ENCODE peak calls at places on chromosomes 5 and 9, in nine cellular contexts. One of them, this sample, is unnamed.
A peak's percentile ranks its signal among the peaks of the same experiment; 100 is the strongest.

GRCh38 chr5:95327211-95327610 is 42.3 kb upstream of the MCTP1 start:
- DNase-seq in HCT116: no peak
- DNase-seq in CD4-positive, alpha-beta T cell: no peak
- DNase-seq in psoas muscle: no peak
- DNase-seq in kidney epithelial cell: peak; percentile 2
- DNase-seq in H9: no peak
- DNase-seq in dorsolateral prefrontal cortex: no peak
- DNase-seq in tibial artery: no peak
- DNase-seq in tibial nerve: no peak
- DNase-seq in this sample: peak; percentile 28

GRCh38 chr9:114799441-114799840 is 6.4 kb downstream of the TNFSF15 start:
- DNase-seq in HCT116: no peak
- DNase-seq in CD4-positive, alpha-beta T cell: no peak
- DNase-seq in psoas muscle: no peak
- DNase-seq in kidney epithelial cell: no peak
- DNase-seq in H9: peak; percentile 40
- DNase-seq in dorsolateral prefrontal cortex: no peak
- DNase-seq in tibial artery: no peak
- DNase-seq in tibial nerve: no peak
- DNase-seq in this sample: no peak

GRCh38 chr9:135340143-135340655 is 139.4 kb upstream of the PPP1R26 start:
- DNase-seq in HCT116: no peak
- DNase-seq in CD4-positive, alpha-beta T cell: no peak
- DNase-seq in psoas muscle: no peak
- DNase-seq in kidney epithelial cell: no peak
- DNase-seq in H9: peak; percentile 57
- DNase-seq in dorsolateral prefrontal cortex: no peak
- DNase-seq in tibial artery: no peak
- DNase-seq in tibial nerve: no peak
- DNase-seq in this sample: no peak

GRCh38 chr5:180596668-180597231 is 5.5 kb upstream of the SCGB3A1 start:
- DNase-seq in HCT116: no peak
- DNase-seq in CD4-positive, alpha-beta T cell: no peak
- DNase-seq in psoas muscle: no peak
- DNase-seq in kidney epithelial cell: no peak
- DNase-seq in H9: no peak
- DNase-seq in dorsolateral prefrontal cortex: no peak
- DNase-seq in tibial artery: no peak
- DNase-seq in tibial nerve: no peak
- DNase-seq in this sample: no peak

GRCh38 chr5:110269478-110270142 is 456.9 kb downstream of the TMEM232 start:
- DNase-seq in HCT116: no peak
- DNase-seq in CD4-positive, alpha-beta T cell: no peak
- DNase-seq in psoas muscle: no peak
- DNase-seq in kidney epithelial cell: no peak
- DNase-seq in H9: no peak
- DNase-seq in dorsolateral prefrontal cortex: no peak
- DNase-seq in tibial artery: no peak
- DNase-seq in tibial nerve: no peak
- DNase-seq in this sample: no peak

GRCh38 chr9:92325991-92326500 is 293 bp downstream of the CENPP start:
- DNase-seq in HCT116: no peak
- DNase-seq in CD4-positive, alpha-beta T cell: no peak
- DNase-seq in psoas muscle: no peak
- DNase-seq in kidney epithelial cell: no peak
- DNase-seq in H9: no peak
- DNase-seq in dorsolateral prefrontal cortex: no peak
- DNase-seq in tibial artery: peak; percentile 28
- DNase-seq in tibial nerve: no peak
- DNase-seq in this sample: peak; percentile 20

GRCh38 chr5:65742565-65743231 is 20.7 kb downstream of the NLN start:
- DNase-seq in HCT116: peak; percentile 45
- DNase-seq in CD4-positive, alpha-beta T cell: no peak
- DNase-seq in psoas muscle: no peak
- DNase-seq in kidney epithelial cell: no peak
- DNase-seq in H9: no peak
- DNase-seq in dorsolateral prefrontal cortex: no peak
- DNase-seq in tibial artery: no peak
- DNase-seq in tibial nerve: no peak
- DNase-seq in this sample: peak; percentile 85

GRCh38 chr9:32508728-32509127 is 17.3 kb downstream of the RIGI start:
- DNase-seq in HCT116: no peak
- DNase-seq in CD4-positive, alpha-beta T cell: no peak
- DNase-seq in psoas muscle: no peak
- DNase-seq in kidney epithelial cell: no peak
- DNase-seq in H9: peak; percentile 40
- DNase-seq in dorsolateral prefrontal cortex: no peak
- DNase-seq in tibial artery: no peak
- DNase-seq in tibial nerve: no peak
- DNase-seq in this sample: no peak

GRCh38 chr5:139138790-139139189 is 59.4 kb downstream of the SIL1 start:
- DNase-seq in HCT116: peak; percentile 45
- DNase-seq in CD4-positive, alpha-beta T cell: no peak
- DNase-seq in psoas muscle: peak; percentile 75
- DNase-seq in kidney epithelial cell: peak; percentile 45
- DNase-seq in H9: peak; percentile 40
- DNase-seq in dorsolateral prefrontal cortex: peak; percentile 67
- DNase-seq in tibial artery: no peak
- DNase-seq in tibial nerve: no peak
- DNase-seq in this sample: peak; percentile 63

GRCh38 chr5:1524799-1525623 is 1.3 kb upstream of the LPCAT1 start:
- DNase-seq in HCT116: no peak
- DNase-seq in CD4-positive, alpha-beta T cell: no peak
- DNase-seq in psoas muscle: peak; percentile 49
- DNase-seq in kidney epithelial cell: no peak
- DNase-seq in H9: no peak
- DNase-seq in dorsolateral prefrontal cortex: no peak
- DNase-seq in tibial artery: peak; percentile 20
- DNase-seq in tibial nerve: peak; percentile 13
- DNase-seq in this sample: no peak

GRCh38 chr9:137669261-137669672 is 50.5 kb downstream of the EHMT1 start:
- DNase-seq in HCT116: no peak
- DNase-seq in CD4-positive, alpha-beta T cell: no peak
- DNase-seq in psoas muscle: no peak
- DNase-seq in kidney epithelial cell: no peak
- DNase-seq in H9: no peak
- DNase-seq in dorsolateral prefrontal cortex: no peak
- DNase-seq in tibial artery: no peak
- DNase-seq in tibial nerve: no peak
- DNase-seq in this sample: no peak

GRCh38 chr9:34522091-34522887 is 501 bp downstream of the ENHO start:
- DNase-seq in HCT116: no peak
- DNase-seq in CD4-positive, alpha-beta T cell: no peak
- DNase-seq in psoas muscle: no peak
- DNase-seq in kidney epithelial cell: no peak
- DNase-seq in H9: no peak
- DNase-seq in dorsolateral prefrontal cortex: no peak
- DNase-seq in tibial artery: no peak
- DNase-seq in tibial nerve: no peak
- DNase-seq in this sample: no peak

GRCh38 chr5:167743685-167744084 is 547.8 kb upstream of the WWC1 start:
- DNase-seq in HCT116: no peak
- DNase-seq in CD4-positive, alpha-beta T cell: no peak
- DNase-seq in psoas muscle: no peak
- DNase-seq in kidney epithelial cell: peak; percentile 37
- DNase-seq in H9: no peak
- DNase-seq in dorsolateral prefrontal cortex: no peak
- DNase-seq in tibial artery: no peak
- DNase-seq in tibial nerve: no peak
- DNase-seq in this sample: peak; percentile 91

GRCh38 chr5:136132087-136132486 is 558 bp upstream of the SMAD5 start:
- DNase-seq in HCT116: no peak
- DNase-seq in CD4-positive, alpha-beta T cell: no peak
- DNase-seq in psoas muscle: peak; percentile 52
- DNase-seq in kidney epithelial cell: no peak
- DNase-seq in H9: no peak
- DNase-seq in dorsolateral prefrontal cortex: no peak
- DNase-seq in tibial artery: peak; percentile 30
- DNase-seq in tibial nerve: no peak
- DNase-seq in this sample: no peak

GRCh38 chr5:14342306-14342705 is 199.2 kb downstream of the TRIO start:
- DNase-seq in HCT116: no peak
- DNase-seq in CD4-positive, alpha-beta T cell: no peak
- DNase-seq in psoas muscle: no peak
- DNase-seq in kidney epithelial cell: no peak
- DNase-seq in H9: no peak
- DNase-seq in dorsolateral prefrontal cortex: no peak
- DNase-seq in tibial artery: no peak
- DNase-seq in tibial nerve: no peak
- DNase-seq in this sample: no peak

GRCh38 chr5:149939572-149939971 is 5.0 kb downstream of the PDE6A start:
- DNase-seq in HCT116: no peak
- DNase-seq in CD4-positive, alpha-beta T cell: no peak
- DNase-seq in psoas muscle: no peak
- DNase-seq in kidney epithelial cell: peak; percentile 66
- DNase-seq in H9: no peak
- DNase-seq in dorsolateral prefrontal cortex: no peak
- DNase-seq in tibial artery: no peak
- DNase-seq in tibial nerve: no peak
- DNase-seq in this sample: no peak

GRCh38 chr5:74316064-74316586 is 324.4 kb downstream of the ENC1 start:
- DNase-seq in HCT116: no peak
- DNase-seq in CD4-positive, alpha-beta T cell: no peak
- DNase-seq in psoas muscle: peak; percentile 52
- DNase-seq in kidney epithelial cell: peak; percentile 98
- DNase-seq in H9: peak; percentile 33
- DNase-seq in dorsolateral prefrontal cortex: peak; percentile 43
- DNase-seq in tibial artery: peak; percentile 47
- DNase-seq in tibial nerve: no peak
- DNase-seq in this sample: peak; percentile 99

GRCh38 chr9:132857031-132857430 is 21.1 kb downstream of the AK8 start:
- DNase-seq in HCT116: no peak
- DNase-seq in CD4-positive, alpha-beta T cell: no peak
- DNase-seq in psoas muscle: peak; percentile 68
- DNase-seq in kidney epithelial cell: no peak
- DNase-seq in H9: no peak
- DNase-seq in dorsolateral prefrontal cortex: no peak
- DNase-seq in tibial artery: peak; percentile 86
- DNase-seq in tibial nerve: peak; percentile 23
- DNase-seq in this sample: no peak

GRCh38 chr9:115127191-115127817 is 9.3 kb upstream of the TNC start:
- DNase-seq in HCT116: no peak
- DNase-seq in CD4-positive, alpha-beta T cell: no peak
- DNase-seq in psoas muscle: no peak
- DNase-seq in kidney epithelial cell: no peak
- DNase-seq in H9: no peak
- DNase-seq in dorsolateral prefrontal cortex: no peak
- DNase-seq in tibial artery: no peak
- DNase-seq in tibial nerve: no peak
- DNase-seq in this sample: peak; percentile 95

GRCh38 chr5:31825775-31826068 is 186.8 kb downstream of the PDZD2 start:
- DNase-seq in HCT116: no peak
- DNase-seq in CD4-positive, alpha-beta T cell: no peak
- DNase-seq in psoas muscle: no peak
- DNase-seq in kidney epithelial cell: no peak
- DNase-seq in H9: no peak
- DNase-seq in dorsolateral prefrontal cortex: no peak
- DNase-seq in tibial artery: no peak
- DNase-seq in tibial nerve: no peak
- DNase-seq in this sample: no peak
- TF ChIP-seq CTCF in HCT116: no peak
- TF ChIP-seq CTCF in CD4-positive, alpha-beta T cell: peak; percentile 6
- TF ChIP-seq CTCF in psoas muscle: peak; percentile 2
- TF ChIP-seq CTCF in kidney epithelial cell: no peak
- TF ChIP-seq CTCF in H9: no peak
- TF ChIP-seq CTCF in dorsolateral prefrontal cortex: peak; percentile 8
- TF ChIP-seq CTCF in tibial artery: no peak
- TF ChIP-seq CTCF in tibial nerve: no peak
- TF ChIP-seq CTCF in this sample: no peak

DNA sequence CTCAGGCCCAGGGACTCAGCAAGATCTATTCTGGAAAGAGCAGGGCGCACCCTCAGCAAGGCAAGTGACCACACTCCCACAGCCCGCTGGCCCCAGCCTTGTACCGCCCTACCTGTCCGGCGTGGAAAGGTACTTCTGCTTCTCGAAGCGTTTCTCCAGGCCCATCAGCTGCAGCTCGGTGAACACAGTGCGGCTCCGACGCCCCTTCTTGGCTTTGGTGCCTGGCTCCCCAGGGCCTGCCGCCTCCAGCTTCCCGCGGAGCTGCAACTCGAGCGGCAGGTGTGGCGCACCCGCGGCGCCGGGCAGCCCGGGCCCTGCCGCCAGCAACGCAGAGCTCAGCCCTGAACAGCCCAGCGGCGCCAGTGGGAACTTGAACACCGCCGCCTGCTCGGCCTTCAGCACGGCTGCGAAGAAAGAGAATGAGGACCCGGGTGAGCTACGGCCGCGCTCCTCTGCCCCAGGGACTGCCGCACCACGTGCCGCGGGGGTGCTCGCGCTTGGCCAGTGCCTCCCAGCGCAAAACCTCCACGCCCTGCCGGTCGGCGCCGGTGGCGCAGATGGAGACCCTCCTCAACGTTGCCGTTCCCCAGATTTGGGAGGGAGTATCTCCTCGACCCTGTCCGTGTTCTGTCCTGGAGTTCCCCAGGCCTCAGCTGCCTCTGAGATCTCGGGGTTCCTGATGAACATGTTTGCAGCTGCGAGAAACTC is 2.2 kb downstream of the BARX1 start:
- DNase-seq in HCT116: no peak
- DNase-seq in CD4-positive, alpha-beta T cell: no peak
- DNase-seq in psoas muscle: no peak
- DNase-seq in kidney epithelial cell: no peak
- DNase-seq in H9: peak; percentile 48
- DNase-seq in dorsolateral prefrontal cortex: no peak
- DNase-seq in tibial artery: no peak
- DNase-seq in tibial nerve: no peak
- DNase-seq in this sample: no peak
- H3K27me3 ChIP-seq in HCT116: no peaks in the 10 kb centered on the region
- H3K27me3 ChIP-seq in CD4-positive, alpha-beta T cell: peaks cover 87% of the 10 kb centered on the region
- H3K27me3 ChIP-seq in psoas muscle: no peaks in the 10 kb centered on the region
- H3K27me3 ChIP-seq in kidney epithelial cell: peaks cover 94% of the 10 kb centered on the region
- H3K27me3 ChIP-seq in H9: peaks cover 89% of the 10 kb centered on the region
- H3K27me3 ChIP-seq in dorsolateral prefrontal cortex: peaks cover 95% of the 10 kb centered on the region
- H3K27me3 ChIP-seq in tibial artery: peaks cover 98% of the 10 kb centered on the region
- H3K27me3 ChIP-seq in tibial nerve: peaks cover 96% of the 10 kb centered on the region
- H3K27me3 ChIP-seq in this sample: peaks cover 80% of the 10 kb centered on the region

DNA sequence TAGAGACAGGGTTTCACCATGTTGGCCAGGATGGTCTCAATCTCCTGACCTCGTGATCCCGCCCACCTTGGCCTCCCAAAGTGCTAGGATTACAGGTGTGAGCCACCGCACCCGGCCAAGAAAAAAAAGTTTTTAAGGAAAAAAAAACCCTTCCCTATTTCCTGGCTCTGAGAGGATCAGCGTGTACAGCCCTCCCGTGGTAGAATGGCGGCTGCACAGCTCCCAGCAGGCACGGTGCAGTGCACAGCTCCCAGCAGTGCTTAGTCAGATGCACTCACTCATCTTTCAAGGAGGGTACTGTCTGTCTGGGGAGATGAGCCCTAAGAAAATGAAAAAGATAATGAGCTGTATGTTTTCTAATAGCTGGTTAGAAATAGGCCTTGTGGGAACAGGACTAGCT is 36.8 kb upstream of the SLC2A8 start:
- DNase-seq in HCT116: no peak
- DNase-seq in CD4-positive, alpha-beta T cell: no peak
- DNase-seq in psoas muscle: no peak
- DNase-seq in kidney epithelial cell: no peak
- DNase-seq in H9: no peak
- DNase-seq in dorsolateral prefrontal cortex: no peak
- DNase-seq in tibial artery: no peak
- DNase-seq in tibial nerve: no peak
- DNase-seq in this sample: peak; percentile 37
- TF ChIP-seq CTCF in HCT116: no peak
- TF ChIP-seq CTCF in CD4-positive, alpha-beta T cell: no peak
- TF ChIP-seq CTCF in psoas muscle: peak; percentile 35
- TF ChIP-seq CTCF in kidney epithelial cell: no peak
- TF ChIP-seq CTCF in H9: no peak
- TF ChIP-seq CTCF in dorsolateral prefrontal cortex: peak; percentile 35
- TF ChIP-seq CTCF in tibial artery: peak; percentile 29
- TF ChIP-seq CTCF in tibial nerve: no peak
- TF ChIP-seq CTCF in this sample: no peak

GRCh38 chr9:102072061-102072764 is 333.8 kb upstream of the GRIN3A start:
- DNase-seq in HCT116: no peak
- DNase-seq in CD4-positive, alpha-beta T cell: no peak
- DNase-seq in psoas muscle: no peak
- DNase-seq in kidney epithelial cell: no peak
- DNase-seq in H9: no peak
- DNase-seq in dorsolateral prefrontal cortex: no peak
- DNase-seq in tibial artery: no peak
- DNase-seq in tibial nerve: no peak
- DNase-seq in this sample: no peak
- H3K27me3 ChIP-seq in HCT116: no peaks in the 10 kb centered on the region
- H3K27me3 ChIP-seq in CD4-positive, alpha-beta T cell: no peaks in the 10 kb centered on the region
- H3K27me3 ChIP-seq in psoas muscle: no peaks in the 10 kb centered on the region
- H3K27me3 ChIP-seq in kidney epithelial cell: no peaks in the 10 kb centered on the region
- H3K27me3 ChIP-seq in H9: no peaks in the 10 kb centered on the region
- H3K27me3 ChIP-seq in dorsolateral prefrontal cortex: no peaks in the 10 kb centered on the region
- H3K27me3 ChIP-seq in tibial artery: no peaks in the 10 kb centered on the region
- H3K27me3 ChIP-seq in tibial nerve: no peaks in the 10 kb centered on the region
- H3K27me3 ChIP-seq in this sample: no peaks in the 10 kb centered on the region